ENCODE peak calls at places on chromosomes 3 and 15, in six cellular contexts. One of them, this sample, is unnamed.

GRCh38 chr15:64096486-64097431 is 977 bp downstream of the SNX1 start:
- DNase-seq in DND-41: no peak
- DNase-seq in body of pancreas: no peak
- DNase-seq in fibroblast of mammary gland: peak
- DNase-seq in MM.1S: peak
- DNase-seq in AG09319: no peak
- DNase-seq in this sample: no peak

GRCh38 chr3:127485396-127486170 is 105.0 kb downstream of the TPRA1 start:
- DNase-seq in fibroblast of mammary gland: no peak
- DNase-seq in DND-41: no peak
- DNase-seq in MM.1S: no peak
- DNase-seq in AG09319: no peak
- DNase-seq in body of pancreas: no peak
- DNase-seq in this sample: peak

GRCh38 chr3:88167173-88167572 is 17.4 kb downstream of the C3orf38 start:
- DNase-seq in DND-41: no peak
- DNase-seq in AG09319: no peak
- DNase-seq in body of pancreas: no peak
- DNase-seq in MM.1S: no peak
- DNase-seq in fibroblast of mammary gland: no peak
- DNase-seq in this sample: no peak

GRCh38 chr15:44775923-44776322 is 39.6 kb downstream of the TRIM69 start:
- DNase-seq in DND-41: no peak
- DNase-seq in AG09319: no peak
- DNase-seq in fibroblast of mammary gland: peak
- DNase-seq in body of pancreas: no peak
- DNase-seq in MM.1S: peak
- DNase-seq in this sample: no peak

GRCh38 chr3:61907210-61907609 is 345.8 kb downstream of the PTPRG start:
- DNase-seq in body of pancreas: no peak
- DNase-seq in fibroblast of mammary gland: no peak
- DNase-seq in MM.1S: no peak
- DNase-seq in DND-41: no peak
- DNase-seq in AG09319: no peak
- DNase-seq in this sample: no peak

GRCh38 chr3:35505181-35505580 is 134.1 kb upstream of the ARPP21 start:
- DNase-seq in AG09319: no peak
- DNase-seq in DND-41: peak
- DNase-seq in body of pancreas: no peak
- DNase-seq in fibroblast of mammary gland: no peak
- DNase-seq in MM.1S: no peak
- DNase-seq in this sample: no peak

GRCh38 chr3:6542795-6543194 is 318.1 kb upstream of the GRM7 start:
- DNase-seq in fibroblast of mammary gland: no peak
- DNase-seq in AG09319: no peak
- DNase-seq in DND-41: no peak
- DNase-seq in body of pancreas: no peak
- DNase-seq in MM.1S: no peak
- DNase-seq in this sample: no peak

GRCh38 chr3:186180891-186181471 is 72.1 kb upstream of the ETV5 start:
- DNase-seq in DND-41: no peak
- DNase-seq in body of pancreas: no peak
- DNase-seq in AG09319: no peak
- DNase-seq in fibroblast of mammary gland: no peak
- DNase-seq in MM.1S: no peak
- DNase-seq in this sample: no peak

GRCh38 chr3:127899200-127899599 is 15.8 kb upstream of the KBTBD12 start:
- DNase-seq in MM.1S: no peak
- DNase-seq in DND-41: no peak
- DNase-seq in AG09319: no peak
- DNase-seq in fibroblast of mammary gland: no peak
- DNase-seq in body of pancreas: no peak
- DNase-seq in this sample: no peak

GRCh38 chr15:75531041-75531450 is 48.1 kb downstream of the PTPN9 start:
- DNase-seq in MM.1S: no peak
- DNase-seq in body of pancreas: peak
- DNase-seq in fibroblast of mammary gland: peak
- DNase-seq in AG09319: no peak
- DNase-seq in DND-41: no peak
- DNase-seq in this sample: no peak

GRCh38 chr3:88385090-88385489 is 235.3 kb downstream of the C3orf38 start:
- DNase-seq in body of pancreas: no peak
- DNase-seq in AG09319: no peak
- DNase-seq in MM.1S: peak
- DNase-seq in fibroblast of mammary gland: no peak
- DNase-seq in DND-41: no peak
- DNase-seq in this sample: no peak

GRCh38 chr15:101541501-101542292 is 52.2 kb upstream of the PCSK6 start:
- DNase-seq in body of pancreas: no peak
- DNase-seq in MM.1S: no peak
- DNase-seq in AG09319: no peak
- DNase-seq in fibroblast of mammary gland: no peak
- DNase-seq in DND-41: no peak
- DNase-seq in this sample: no peak

GRCh38 chr15:38670142-38671002 is 105.8 kb upstream of the RASGRP1 start:
- DNase-seq in AG09319: no peak
- DNase-seq in DND-41: peak
- DNase-seq in fibroblast of mammary gland: no peak
- DNase-seq in body of pancreas: peak
- DNase-seq in MM.1S: no peak
- DNase-seq in this sample: no peak

GRCh38 chr15:53837263-53837662 is 77.8 kb upstream of the WDR72 start:
- DNase-seq in body of pancreas: peak
- DNase-seq in MM.1S: peak
- DNase-seq in DND-41: peak
- DNase-seq in fibroblast of mammary gland: no peak
- DNase-seq in AG09319: no peak
- DNase-seq in this sample: peak

GRCh38 chr15:99508807-99509311 is 56.9 kb upstream of the MEF2A start:
- DNase-seq in MM.1S: no peak
- DNase-seq in fibroblast of mammary gland: no peak
- DNase-seq in DND-41: no peak
- DNase-seq in body of pancreas: no peak
- DNase-seq in AG09319: no peak
- DNase-seq in this sample: no peak

GRCh38 chr15:99401971-99402732 is 150.9 kb downstream of the LRRC28 start:
- DNase-seq in fibroblast of mammary gland: no peak
- DNase-seq in AG09319: no peak
- DNase-seq in body of pancreas: no peak
- DNase-seq in DND-41: no peak
- DNase-seq in MM.1S: no peak
- DNase-seq in this sample: no peak

GRCh38 chr3:38374221-38374620 is 27.6 kb downstream of the XYLB start:
- DNase-seq in AG09319: no peak
- DNase-seq in DND-41: peak
- DNase-seq in body of pancreas: no peak
- DNase-seq in MM.1S: no peak
- DNase-seq in fibroblast of mammary gland: no peak
- DNase-seq in this sample: no peak

GRCh38 chr15:76863123-76863522 is 42.0 kb downstream of the SCAPER start:
- DNase-seq in DND-41: no peak
- DNase-seq in MM.1S: no peak
- DNase-seq in body of pancreas: no peak
- DNase-seq in fibroblast of mammary gland: no peak
- DNase-seq in AG09319: no peak
- DNase-seq in this sample: no peak

GRCh38 chr3:185986201-185986600 is 48.4 kb upstream of the TRA2B start:
- DNase-seq in MM.1S: no peak
- DNase-seq in body of pancreas: no peak
- DNase-seq in fibroblast of mammary gland: no peak
- DNase-seq in DND-41: no peak
- DNase-seq in AG09319: no peak
- DNase-seq in this sample: no peak

GRCh38 chr3:21979706-21980105 is 228.7 kb upstream of the ZNF385D start:
- DNase-seq in fibroblast of mammary gland: peak
- DNase-seq in AG09319: no peak
- DNase-seq in DND-41: no peak
- DNase-seq in MM.1S: no peak
- DNase-seq in body of pancreas: no peak
- DNase-seq in this sample: no peak

GRCh38 chr15:41876007-41876406 is 17.8 kb downstream of the SPTBN5 start:
- DNase-seq in MM.1S: no peak
- DNase-seq in DND-41: peak
- DNase-seq in fibroblast of mammary gland: no peak
- DNase-seq in AG09319: no peak
- DNase-seq in body of pancreas: no peak
- DNase-seq in this sample: no peak

GRCh38 chr3:184145120-184145524 is 10.0 kb downstream of the EIF2B5 start:
- DNase-seq in AG09319: no peak
- DNase-seq in fibroblast of mammary gland: peak
- DNase-seq in MM.1S: peak
- DNase-seq in body of pancreas: peak
- DNase-seq in DND-41: peak
- DNase-seq in this sample: peak
- TF ChIP-seq CTCF in AG09319: peak
- TF ChIP-seq CTCF in fibroblast of mammary gland: peak
- TF ChIP-seq CTCF in MM.1S: peak
- TF ChIP-seq CTCF in body of pancreas: peak
- TF ChIP-seq CTCF in DND-41: peak
- TF ChIP-seq CTCF in this sample: peak

GRCh38 chr15:50148362-50148963 is 29.4 kb upstream of the ATP8B4 start:
- DNase-seq in body of pancreas: no peak
- DNase-seq in AG09319: peak
- DNase-seq in MM.1S: no peak
- DNase-seq in DND-41: no peak
- DNase-seq in fibroblast of mammary gland: peak
- DNase-seq in this sample: no peak
- TF ChIP-seq CTCF in body of pancreas: no peak
- TF ChIP-seq CTCF in AG09319: peak
- TF ChIP-seq CTCF in MM.1S: peak
- TF ChIP-seq CTCF in DND-41: no peak
- TF ChIP-seq CTCF in fibroblast of mammary gland: peak
- TF ChIP-seq CTCF in this sample: no peak

GRCh38 chr3:36842275-36842674 is 77.9 kb upstream of the DCLK3 start:
- DNase-seq in MM.1S: no peak
- DNase-seq in fibroblast of mammary gland: no peak
- DNase-seq in body of pancreas: no peak
- DNase-seq in DND-41: no peak
- DNase-seq in AG09319: no peak
- DNase-seq in this sample: no peak

GRCh38 chr3:36840453-36840921 is 76.1 kb upstream of the DCLK3 start:
- DNase-seq in AG09319: peak
- DNase-seq in body of pancreas: no peak
- DNase-seq in MM.1S: no peak
- DNase-seq in fibroblast of mammary gland: peak
- DNase-seq in DND-41: no peak
- DNase-seq in this sample: no peak

GRCh38 chr3:36846406-36846805 is 82.1 kb upstream of the DCLK3 start:
- DNase-seq in AG09319: no peak
- DNase-seq in MM.1S: no peak
- DNase-seq in body of pancreas: no peak
- DNase-seq in DND-41: no peak
- DNase-seq in fibroblast of mammary gland: no peak
- DNase-seq in this sample: no peak

DNA sequence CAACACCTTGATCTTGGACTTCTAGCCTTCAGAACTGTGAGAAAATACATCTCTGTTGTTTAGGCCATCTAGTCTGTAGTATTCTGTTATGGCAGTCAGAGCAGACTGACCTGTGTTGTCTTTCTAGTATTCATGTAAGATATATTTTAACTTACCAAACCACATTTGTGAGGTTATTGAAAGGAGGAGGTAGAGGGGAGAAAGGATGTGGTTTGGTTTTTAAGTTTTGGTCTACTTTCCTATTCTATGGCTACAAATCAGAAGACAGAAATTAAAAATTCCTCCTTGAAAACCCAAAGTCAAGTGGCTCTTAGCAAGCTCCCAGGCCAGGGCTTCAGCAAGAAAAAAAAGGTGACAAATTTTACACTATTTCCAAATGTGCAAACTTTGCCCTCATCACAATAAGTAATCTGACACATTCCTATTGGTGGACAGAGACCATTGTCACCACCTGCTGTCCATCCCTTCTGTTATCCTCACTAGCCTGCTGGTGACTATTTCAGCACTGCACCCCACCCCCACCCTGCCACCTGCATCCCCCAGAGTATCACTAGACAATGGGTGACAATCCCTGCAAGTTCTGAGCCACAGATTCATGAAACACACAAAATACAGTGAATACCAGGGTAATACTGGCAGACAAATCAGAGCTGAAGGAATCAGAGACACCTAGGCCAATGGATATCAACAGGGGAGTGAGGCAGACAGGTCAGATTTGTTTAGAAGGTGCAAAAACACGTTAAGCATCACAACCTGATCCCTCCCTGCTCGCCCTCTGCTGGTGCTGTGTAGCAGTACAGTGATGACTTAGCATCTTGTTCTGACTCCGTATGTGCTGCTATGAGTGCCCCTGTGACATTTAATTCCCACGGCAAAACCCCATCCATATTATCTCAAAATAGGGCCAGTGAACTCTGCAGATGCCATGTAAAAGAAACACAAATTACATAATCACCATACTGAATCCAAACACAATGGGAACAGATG is 79.0 kb upstream of the DCLK3 start:
- DNase-seq in AG09319: no peak
- DNase-seq in DND-41: peak
- DNase-seq in body of pancreas: no peak
- DNase-seq in fibroblast of mammary gland: peak
- DNase-seq in MM.1S: peak
- DNase-seq in this sample: no peak
- TF ChIP-seq CTCF in AG09319: peak
- TF ChIP-seq CTCF in DND-41: peak
- TF ChIP-seq CTCF in body of pancreas: no peak
- TF ChIP-seq CTCF in fibroblast of mammary gland: peak
- TF ChIP-seq CTCF in MM.1S: peak
- TF ChIP-seq CTCF in this sample: no peak

GRCh38 chr3:29348311-29348710 is 67.4 kb downstream of the RBMS3 start:
- DNase-seq in MM.1S: no peak
- DNase-seq in fibroblast of mammary gland: no peak
- DNase-seq in body of pancreas: no peak
- DNase-seq in AG09319: no peak
- DNase-seq in DND-41: no peak
- DNase-seq in this sample: no peak

GRCh38 chr3:29347412-29347811 is 66.5 kb downstream of the RBMS3 start:
- DNase-seq in body of pancreas: no peak
- DNase-seq in DND-41: no peak
- DNase-seq in MM.1S: no peak
- DNase-seq in AG09319: no peak
- DNase-seq in fibroblast of mammary gland: no peak
- DNase-seq in this sample: no peak

GRCh38 chr3:29345923-29346322 is 65.1 kb downstream of the RBMS3 start:
- DNase-seq in body of pancreas: no peak
- DNase-seq in DND-41: no peak
- DNase-seq in fibroblast of mammary gland: no peak
- DNase-seq in AG09319: no peak
- DNase-seq in MM.1S: no peak
- DNase-seq in this sample: no peak

GRCh38 chr3:29344986-29345385 is 64.1 kb downstream of the RBMS3 start:
- DNase-seq in body of pancreas: no peak
- DNase-seq in AG09319: no peak
- DNase-seq in DND-41: no peak
- DNase-seq in fibroblast of mammary gland: no peak
- DNase-seq in MM.1S: no peak
- DNase-seq in this sample: no peak

DNA sequence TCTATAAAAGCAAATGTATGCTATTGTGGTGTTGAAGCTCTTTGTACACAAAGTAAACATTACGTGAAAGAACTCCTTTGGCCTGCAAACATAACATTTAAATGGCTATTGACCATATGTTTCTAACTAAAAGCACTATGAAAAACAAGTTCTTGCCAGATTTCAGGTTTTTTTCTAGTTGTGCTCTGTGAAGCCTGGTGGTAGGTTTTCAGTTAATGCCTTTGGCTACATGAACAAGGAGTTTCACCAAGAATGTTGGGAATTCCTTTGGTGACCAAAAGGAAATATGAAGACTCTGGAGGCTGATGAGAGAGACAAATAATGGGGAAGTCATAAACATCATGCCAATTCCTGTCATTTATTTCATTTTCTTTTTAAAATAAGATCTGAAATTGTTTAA is 66.0 kb downstream of the RBMS3 start:
- DNase-seq in MM.1S: no peak
- DNase-seq in AG09319: peak
- DNase-seq in fibroblast of mammary gland: peak
- DNase-seq in body of pancreas: no peak
- DNase-seq in DND-41: no peak
- DNase-seq in this sample: no peak
- TF ChIP-seq CTCF in MM.1S: no peak
- TF ChIP-seq CTCF in AG09319: no peak
- TF ChIP-seq CTCF in fibroblast of mammary gland: no peak
- TF ChIP-seq CTCF in body of pancreas: no peak
- TF ChIP-seq CTCF in DND-41: no peak
- TF ChIP-seq CTCF in this sample: no peak